ENCODE peak calls at places on chromosome 4, in five cellular contexts. One of them, this sample, is unnamed.

GRCh38 chr4:65546882-65547281 is 123.4 kb downstream of the EPHA5 start:
- DNase-seq in stimulated activated CD8-positive, alpha-beta memory T cell treated with anti-CD3 and anti-CD28 coated beads, Interleukin-7, amount 100 ng/mL, for 4 hours: no peak
- DNase-seq in naive thymus-derived CD8-positive, alpha-beta T cell: no peak
- DNase-seq in RCC 7860: no peak
- DNase-seq in AG09309: no peak
- DNase-seq in this sample: no peak

GRCh38 chr4:15479089-15479912 is 9.6 kb downstream of the CC2D2A start:
- DNase-seq in naive thymus-derived CD8-positive, alpha-beta T cell: no peak
- DNase-seq in stimulated activated CD8-positive, alpha-beta memory T cell treated with anti-CD3 and anti-CD28 coated beads, Interleukin-7, amount 100 ng/mL, for 4 hours: no peak
- DNase-seq in AG09309: peak
- DNase-seq in RCC 7860: peak
- DNase-seq in this sample: no peak

GRCh38 chr4:78939667-78940008 is 400 bp upstream of the PAQR3 start:
- DNase-seq in RCC 7860: no peak
- DNase-seq in AG09309: no peak
- DNase-seq in stimulated activated CD8-positive, alpha-beta memory T cell treated with anti-CD3 and anti-CD28 coated beads, Interleukin-7, amount 100 ng/mL, for 4 hours: no peak
- DNase-seq in naive thymus-derived CD8-positive, alpha-beta T cell: no peak
- DNase-seq in this sample: no peak

GRCh38 chr4:7917669-7918068 is 22.0 kb downstream of the AFAP1 start:
- DNase-seq in RCC 7860: no peak
- DNase-seq in stimulated activated CD8-positive, alpha-beta memory T cell treated with anti-CD3 and anti-CD28 coated beads, Interleukin-7, amount 100 ng/mL, for 4 hours: no peak
- DNase-seq in naive thymus-derived CD8-positive, alpha-beta T cell: no peak
- DNase-seq in AG09309: no peak
- DNase-seq in this sample: no peak

GRCh38 chr4:6768539-6768905 is 14.0 kb upstream of the KIAA0232 start:
- DNase-seq in naive thymus-derived CD8-positive, alpha-beta T cell: no peak
- DNase-seq in RCC 7860: no peak
- DNase-seq in AG09309: no peak
- DNase-seq in stimulated activated CD8-positive, alpha-beta memory T cell treated with anti-CD3 and anti-CD28 coated beads, Interleukin-7, amount 100 ng/mL, for 4 hours: no peak
- DNase-seq in this sample: no peak

GRCh38 chr4:648579-649292 is 23.4 kb downstream of the PDE6B start:
- DNase-seq in naive thymus-derived CD8-positive, alpha-beta T cell: no peak
- DNase-seq in stimulated activated CD8-positive, alpha-beta memory T cell treated with anti-CD3 and anti-CD28 coated beads, Interleukin-7, amount 100 ng/mL, for 4 hours: no peak
- DNase-seq in AG09309: no peak
- DNase-seq in RCC 7860: no peak
- DNase-seq in this sample: no peak

GRCh38 chr4:41887821-41888699 is 47.2 kb upstream of the TMEM33 start:
- DNase-seq in RCC 7860: peak
- DNase-seq in naive thymus-derived CD8-positive, alpha-beta T cell: peak
- DNase-seq in AG09309: peak
- DNase-seq in stimulated activated CD8-positive, alpha-beta memory T cell treated with anti-CD3 and anti-CD28 coated beads, Interleukin-7, amount 100 ng/mL, for 4 hours: no peak
- DNase-seq in this sample: no peak

GRCh38 chr4:89129080-89129640 is 17.8 kb downstream of the TIGD2 start:
- DNase-seq in RCC 7860: no peak
- DNase-seq in stimulated activated CD8-positive, alpha-beta memory T cell treated with anti-CD3 and anti-CD28 coated beads, Interleukin-7, amount 100 ng/mL, for 4 hours: no peak
- DNase-seq in naive thymus-derived CD8-positive, alpha-beta T cell: no peak
- DNase-seq in AG09309: peak
- DNase-seq in this sample: no peak